ENCODE peak calls at places on chromosomes 6 and 20, in eight cellular contexts. G is psoas muscle, B is adrenal gland, C is left lung, D is AG04450, E is brain microvascular endothelial cell, K is coronary artery, P is PC-9. I is an unnamed sample.

GRCh38 chr6:42314571-42314950 is 96.9 kb upstream of the MRPS10 start:
- DNase-seq in G (no peak), B (no peak), C (no peak), D (no peak), E (no peak), K (no peak), P (peak), I (no peak)

GRCh38 chr20:51154708-51155690 is 132.1 kb upstream of the KCNG1 start:
- DNase-seq in G (no peak), B (no peak), C (no peak), D (no peak), E (no peak), K (no peak), P (no peak), I (no peak)

GRCh38 chr6:143108278-143108677 is 47.6 kb downstream of the AIG1 start:
- DNase-seq in G (no peak), B (no peak), C (no peak), D (no peak), E (no peak), K (no peak), P (no peak), I (no peak)

GRCh38 chr6:133764011-133764812 is 124.7 kb upstream of the TCF21 start:
- DNase-seq in G (no peak), B (no peak), C (no peak), D (no peak), E (peak), K (no peak), P (peak), I (no peak)

GRCh38 chr6:44338228-44339122 is 4.0 kb upstream of the SPATS1 start:
- DNase-seq in G (peak), B (peak), C (no peak), D (peak), E (peak), K (no peak), P (no peak), I (peak)

GRCh38 chr6:66897576-66897975 is 1190.5 kb upstream of the EYS start:
- DNase-seq in G (no peak), B (no peak), C (no peak), D (no peak), E (no peak), K (no peak), P (no peak), I (no peak)

GRCh38 chr20:57211949-57212889 is 54.2 kb downstream of the BMP7 start:
- DNase-seq in G (peak), B (peak), C (no peak), D (peak), E (peak), K (no peak), P (peak), I (peak)

GRCh38 chr6:72650081-72650745 is 28.3 kb downstream of the KCNQ5 start:
- DNase-seq in G (no peak), B (no peak), C (no peak), D (no peak), E (no peak), K (no peak), P (no peak), I (peak)

GRCh38 chr6:137873273-137873762 is 6.3 kb downstream of the TNFAIP3 start:
- DNase-seq in G (peak), B (peak), C (no peak), D (peak), E (peak), K (no peak), P (peak), I (peak)

GRCh38 chr6:50102676-50103075 is 52.9 kb upstream of the DEFB112 start:
- DNase-seq in G (no peak), B (no peak), C (no peak), D (no peak), E (no peak), K (no peak), P (no peak), I (no peak)
- TF ChIP-seq CTCF in G (no peak), B (no peak), C (no peak), D (no peak), E (no peak), K (no peak), P (no peak), I (no peak)

GRCh38 chr6:85364354-85364753 is 85.5 kb upstream of the NT5E start:
- DNase-seq in G (no peak), B (no peak), C (no peak), D (no peak), E (peak), K (no peak), P (peak), I (peak)
- H3K27ac ChIP-seq in G (no peak), B (no peak), C (no peak), D (no peak), E (peak), K (no peak), P (peak), I (no peak)

DNA sequence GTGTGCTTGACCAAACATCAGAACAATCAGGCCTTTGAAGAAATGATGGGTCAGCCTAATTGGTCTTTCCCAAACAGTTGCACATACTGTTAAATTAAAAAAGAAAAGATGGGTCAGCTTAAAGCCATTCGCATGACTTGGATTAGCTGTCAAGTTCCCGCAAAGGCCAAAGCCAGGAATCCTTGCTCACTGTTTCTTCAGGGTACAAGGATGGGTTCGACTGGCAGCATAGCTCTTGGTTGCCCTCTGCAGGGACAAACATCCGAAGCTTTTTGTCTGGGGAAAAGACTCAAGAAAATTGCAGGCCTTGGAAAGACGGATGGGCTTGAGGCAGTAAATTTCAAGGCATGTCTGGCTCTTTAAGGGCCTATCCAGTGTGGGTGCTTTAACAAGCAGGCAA is 168.0 kb downstream of the HDGFL1 start:
- DNase-seq in G (peak), B (peak), C (no peak), D (no peak), E (peak), K (no peak), P (no peak), I (no peak)
- TF ChIP-seq CTCF in G (peak), B (peak), C (peak), D (peak), E (peak), K (no peak), P (peak), I (no peak)

GRCh38 chr20:22420116-22420598 is 164.2 kb downstream of the FOXA2 start:
- DNase-seq in G (no peak), B (no peak), C (no peak), D (no peak), E (no peak), K (no peak), P (no peak), I (no peak)
- H3K27ac ChIP-seq in G (no peak), B (no peak), C (no peak), D (no peak), E (no peak), K (no peak), P (no peak), I (no peak)

GRCh38 chr6:119609865-119610264 is 260.3 kb upstream of the MAN1A1 start:
- DNase-seq in G (no peak), B (no peak), C (no peak), D (no peak), E (no peak), K (no peak), P (no peak), I (no peak)

GRCh38 chr6:119610265-119610664 is 260.7 kb upstream of the MAN1A1 start:
- DNase-seq in G (no peak), B (no peak), C (no peak), D (no peak), E (no peak), K (no peak), P (no peak), I (no peak)

GRCh38 chr6:119614138-119614537 is 264.6 kb upstream of the MAN1A1 start:
- DNase-seq in G (no peak), B (no peak), C (no peak), D (no peak), E (no peak), K (no peak), P (no peak), I (no peak)

GRCh38 chr6:119612871-119613515 is 263.4 kb upstream of the MAN1A1 start:
- DNase-seq in G (no peak), B (no peak), C (no peak), D (no peak), E (no peak), K (no peak), P (no peak), I (no peak)

GRCh38 chr6:119612176-119612870 is 262.8 kb upstream of the MAN1A1 start:
- DNase-seq in G (no peak), B (no peak), C (no peak), D (no peak), E (no peak), K (no peak), P (no peak), I (no peak)
- TF ChIP-seq CTCF in G (no peak), B (no peak), C (no peak), D (no peak), E (no peak), K (no peak), P (no peak), I (no peak)

GRCh38 chr20:63952210-63952535 is 4.0 kb downstream of the UCKL1 start:
- DNase-seq in G (no peak), B (no peak), C (no peak), D (no peak), E (no peak), K (no peak), P (no peak), I (no peak)
- H3K27ac ChIP-seq in G (peak), B (peak), C (no peak), D (no peak), E (no peak), K (peak), P (no peak), I (peak)

GRCh38 chr20:8803065-8803464 is 265.8 kb upstream of the PLCB4 start:
- DNase-seq in G (no peak), B (no peak), C (no peak), D (no peak), E (no peak), K (no peak), P (no peak), I (no peak)

GRCh38 chr20:8798505-8798904 is 270.4 kb upstream of the PLCB4 start:
- DNase-seq in G (no peak), B (no peak), C (no peak), D (no peak), E (no peak), K (no peak), P (no peak), I (no peak)

GRCh38 chr20:8796088-8796665 is 272.7 kb upstream of the PLCB4 start:
- DNase-seq in G (no peak), B (no peak), C (no peak), D (no peak), E (no peak), K (no peak), P (no peak), I (no peak)

GRCh38 chr20:8801686-8802085 is 267.2 kb upstream of the PLCB4 start:
- DNase-seq in G (no peak), B (no peak), C (no peak), D (no peak), E (no peak), K (no peak), P (no peak), I (no peak)

DNA sequence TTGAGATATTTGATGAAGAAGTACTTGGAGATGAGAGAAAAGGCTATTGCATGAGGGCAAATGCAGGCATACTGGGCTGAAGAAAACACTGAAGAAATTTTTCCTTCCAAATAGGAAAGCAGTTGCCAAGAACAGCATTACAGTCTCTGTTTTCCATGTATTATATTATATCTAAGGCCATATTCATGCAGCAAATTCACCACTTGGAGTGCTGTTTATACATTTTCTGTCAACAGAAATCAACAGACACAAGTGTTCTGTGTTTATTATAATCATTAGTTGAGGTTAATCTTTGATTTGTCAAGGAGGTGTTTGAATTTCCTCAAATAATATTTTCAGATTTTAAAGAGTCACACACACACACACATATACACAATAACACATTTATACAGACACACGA is 268.8 kb upstream of the PLCB4 start:
- DNase-seq in G (no peak), B (no peak), C (no peak), D (no peak), E (no peak), K (no peak), P (no peak), I (no peak)
- TF ChIP-seq CTCF in G (no peak), B (no peak), C (no peak), D (no peak), E (no peak), K (no peak), P (no peak), I (peak)

DNA sequence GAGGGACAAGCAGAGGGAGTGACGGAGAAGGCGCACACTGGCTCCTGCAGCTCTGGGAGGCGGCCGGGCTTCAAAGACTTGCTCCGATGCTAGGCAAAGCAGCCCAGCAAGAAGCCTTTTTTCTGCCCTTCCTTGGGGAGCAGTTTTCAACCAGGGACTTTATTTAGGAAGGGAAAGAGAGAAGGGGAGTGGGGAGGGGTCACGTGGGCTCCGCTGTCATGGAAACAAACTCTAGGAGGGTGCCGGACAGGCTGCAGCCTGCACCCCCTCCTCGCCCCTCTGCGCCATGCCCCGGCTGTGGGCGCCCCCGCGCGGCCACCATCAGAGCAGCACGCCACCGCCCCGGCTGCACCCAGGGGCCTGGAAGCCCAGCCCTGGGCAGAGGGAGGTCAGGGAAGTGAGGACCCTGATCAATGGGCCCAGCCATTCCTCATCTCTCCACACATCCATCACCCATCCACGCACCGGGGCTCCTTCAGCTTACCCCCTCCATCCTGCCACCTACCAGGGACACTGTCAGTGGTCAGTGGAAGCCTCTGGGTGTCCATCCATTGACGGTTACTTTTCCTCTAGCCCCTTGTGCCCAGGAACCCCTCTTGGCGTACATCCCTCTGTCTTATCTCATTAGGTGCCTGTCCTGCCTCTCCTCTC is 66.6 kb upstream of the CCDC167 start:
- DNase-seq in G (peak), B (peak), C (peak), D (no peak), E (peak), K (peak), P (no peak), I (peak)
- H3K27ac ChIP-seq in G (no peak), B (no peak), C (no peak), D (no peak), E (no peak), K (no peak), P (no peak), I (no peak)

I was measured in RWPE1.